ENCODE peak calls at places on chromosomes 1 and 21, in four cellular contexts. U is body of pancreas, W is neuronal stem cell, M is heart left ventricle. X is an unnamed sample. For H3K9me3, the result is how much of the 10 kb centered on the place peaks cover.

GRCh38 chr1:98921817-98922216 is 82.8 kb downstream of the PLPPR5 start:
- DNase-seq in U (no peak), W (no peak), M (no peak), X (no peak)

GRCh38 chr1:149849246-149849946 is 50.0 kb upstream of the BOLA1 start:
- DNase-seq in U (no peak), W (no peak), M (no peak), X (no peak)

GRCh38 chr1:53362851-53363642 is 35.2 kb upstream of the LRP8 start:
- DNase-seq in U (no peak), W (no peak), M (no peak), X (no peak)

GRCh38 chr1:93844262-93845045 is 34.6 kb downstream of the DNTTIP2 start:
- DNase-seq in U (peak), W (peak), M (no peak), X (peak)

GRCh38 chr1:223471566-223471965 is 78.4 kb downstream of the CCDC185 start:
- DNase-seq in U (no peak), W (no peak), M (no peak), X (no peak)

GRCh38 chr1:225757927-225758460 is 19.6 kb upstream of the SRP9 start:
- DNase-seq in U (no peak), W (no peak), M (no peak), X (no peak)

GRCh38 chr1:115469703-115470476 is 131.8 kb upstream of the NGF start:
- DNase-seq in U (peak), W (peak), M (peak), X (no peak)

GRCh38 chr1:25046194-25046532 is 116.1 kb upstream of the RUNX3 start:
- DNase-seq in U (no peak), W (no peak), M (no peak), X (no peak)

GRCh38 chr1:110106013-110106941 is 6.0 kb upstream of the UBL4B start:
- DNase-seq in U (peak), W (peak), M (peak), X (peak)

GRCh38 chr1:118485757-118486156 is 300.7 kb upstream of the SPAG17 start:
- DNase-seq in U (no peak), W (no peak), M (no peak), X (no peak)

GRCh38 chr1:200890818-200891773 is 3.6 kb upstream of the INAVA start:
- DNase-seq in U (peak), W (peak), M (no peak), X (no peak)

GRCh38 chr1:18922319-18922726 is 20.0 kb upstream of the ALDH4A1 start:
- DNase-seq in U (peak), W (no peak), M (peak), X (no peak)

GRCh38 chr1:161018631-161018930 is 2.4 kb downstream of the F11R start:
- DNase-seq in U (no peak), W (no peak), M (no peak), X (no peak)

GRCh38 chr1:230807551-230808267 is 60.5 kb downstream of the CAPN9 start:
- DNase-seq in U (no peak), W (no peak), M (no peak), X (no peak)

GRCh38 chr1:175154595-175155472 is 37.7 kb downstream of the KIAA0040 start:
- DNase-seq in U (peak), W (peak), M (peak), X (peak)

GRCh38 chr1:198113302-198113701 is 43.5 kb upstream of the NEK7 start:
- DNase-seq in U (no peak), W (no peak), M (no peak), X (no peak)

GRCh38 chr1:37006132-37006868 is 28.0 kb downstream of the GRIK3 start:
- DNase-seq in U (no peak), W (no peak), M (peak), X (no peak)

GRCh38 chr1:245353915-245354775 is 199.4 kb downstream of the KIF26B start:
- DNase-seq in U (no peak), W (no peak), M (no peak), X (no peak)

GRCh38 chr1:11535316-11535715 is 56.4 kb downstream of the DISP3 start:
- DNase-seq in U (no peak), W (no peak), M (no peak), X (no peak)

GRCh38 chr1:176692431-176692830 is 229.5 kb downstream of the PAPPA2 start:
- DNase-seq in U (no peak), W (no peak), M (peak), X (no peak)

GRCh38 chr1:25530348-25531081 is 12.9 kb upstream of the LDLRAP1 start:
- DNase-seq in U (no peak), W (no peak), M (no peak), X (no peak)

GRCh38 chr1:173280899-173281660 is 73.9 kb upstream of the TNFSF4 start:
- DNase-seq in U (no peak), W (no peak), M (no peak), X (no peak)

DNA sequence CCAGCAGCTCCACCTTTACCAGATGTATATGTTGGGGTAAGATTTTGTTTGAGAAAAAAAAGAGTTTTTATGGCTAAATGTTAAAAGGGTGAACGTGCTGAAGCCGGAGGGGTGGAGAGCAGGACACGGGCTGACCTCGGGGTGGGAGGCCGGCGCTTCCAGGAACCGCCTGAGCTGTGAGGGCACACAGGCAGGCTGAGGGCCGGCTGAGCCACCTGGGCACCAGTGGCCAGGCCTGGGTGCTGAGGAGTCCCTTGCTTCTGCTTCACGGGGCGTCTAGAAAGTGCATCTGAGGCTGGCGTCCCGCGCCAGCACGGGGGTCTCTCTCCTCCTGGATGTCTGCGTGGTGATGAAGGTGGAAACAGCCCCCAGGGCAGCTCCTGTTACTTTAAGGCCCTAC is 33.6 kb upstream of the ADARB1 start:
- DNase-seq in U (no peak), W (no peak), M (no peak), X (no peak)
- H3K27ac ChIP-seq in U (peak), W (no peak), M (peak), X (no peak)

GRCh38 chr21:20603236-20603635 is 395.0 kb upstream of the NCAM2 start:
- DNase-seq in U (no peak), W (no peak), M (no peak), X (no peak)
- H3K9me3 ChIP-seq in U (under half), W (under half), M (under half), X (under half)

GRCh38 chr21:33196956-33197374 is 32.8 kb upstream of the IFNAR2 start:
- DNase-seq in U (peak), W (peak), M (peak), X (no peak)
- H3K4me3 ChIP-seq in U (no peak), W (no peak), M (no peak), X (no peak)

DNA sequence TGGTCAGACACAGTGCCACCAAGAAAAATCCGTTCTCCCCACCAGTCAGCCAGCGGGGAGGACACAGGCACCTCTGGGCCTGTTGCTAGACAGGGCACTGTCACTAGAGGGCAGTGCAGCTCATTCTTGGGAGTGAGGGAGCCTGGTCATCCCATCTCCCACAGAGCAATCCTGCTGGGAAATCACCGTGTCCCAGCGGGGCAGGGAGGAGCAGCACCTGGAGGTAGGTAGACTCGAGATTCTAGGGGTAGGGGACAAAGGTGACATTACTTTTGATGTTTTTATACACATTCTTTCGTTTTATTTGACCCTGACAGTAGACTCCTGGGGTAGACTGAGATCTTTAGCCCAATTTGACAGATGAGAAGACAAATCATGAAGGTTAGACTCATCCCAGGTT is 6.7 kb upstream of the CAMK1G start:
- DNase-seq in U (peak), W (peak), M (peak), X (peak)
- H3K27ac ChIP-seq in U (no peak), W (no peak), M (no peak), X (no peak)

GRCh38 chr1:5649166-5649551 is 343.1 kb downstream of the NPHP4 start:
- DNase-seq in U (no peak), W (no peak), M (no peak), X (no peak)
- H3K9me3 ChIP-seq in U (under half), W (under half), M (under half), X (under half)

GRCh38 chr1:7019510-7019909 is 234.3 kb downstream of the CAMTA1 start:
- DNase-seq in U (no peak), W (no peak), M (no peak), X (no peak)
- H3K4me3 ChIP-seq in U (no peak), W (no peak), M (no peak), X (no peak)

GRCh38 chr21:42012763-42013329 is 2.7 kb upstream of the ZBTB21 start:
- DNase-seq in U (no peak), W (no peak), M (no peak), X (no peak)
- H3K27ac ChIP-seq in U (no peak), W (no peak), M (no peak), X (no peak)

DNA sequence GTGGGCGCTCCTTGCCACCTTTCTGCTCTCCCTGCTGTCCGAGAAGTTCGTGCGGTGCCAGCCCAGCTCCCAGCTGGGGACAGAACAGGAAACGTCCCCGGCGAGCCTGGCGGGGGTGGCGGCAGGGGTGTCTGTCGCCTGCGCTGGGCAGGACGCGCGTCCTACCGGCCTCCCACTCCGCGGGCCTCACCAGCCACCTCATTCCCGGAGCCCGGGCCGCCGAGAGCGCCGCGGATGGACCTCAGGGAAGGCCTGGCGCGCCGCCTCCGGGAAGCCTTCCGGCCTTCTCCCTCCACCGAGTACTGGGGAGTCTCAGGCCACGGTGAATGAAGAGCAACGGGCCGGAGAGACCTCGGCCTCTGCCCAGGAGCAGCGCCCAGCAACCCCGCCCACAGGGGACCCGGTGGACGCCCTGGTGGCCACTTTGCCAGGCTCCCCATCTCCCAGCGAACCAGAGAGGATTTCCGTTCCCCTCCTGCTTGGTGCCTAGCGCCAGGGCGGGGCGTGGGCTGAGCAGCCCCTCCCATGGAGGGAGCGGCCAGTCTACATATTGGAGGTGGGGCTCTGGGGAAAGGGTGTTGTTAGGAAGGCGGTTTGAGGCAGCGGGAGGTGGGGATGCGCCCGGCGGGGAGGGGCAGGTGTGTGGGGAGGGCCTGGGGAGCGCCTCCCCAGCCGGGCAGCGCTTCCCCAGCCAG is 9.5 kb upstream of the TNFRSF14 start:
- DNase-seq in U (peak), W (peak), M (peak), X (peak)
- H3K9me3 ChIP-seq in U (under half), W (under half), M (under half), X (under half)

X was measured in effector memory CD4-positive, alpha-beta T cell.